ENCODE peak calls at places on chromosomes 4 and X, in nine cellular contexts. One of them, this sample, is unnamed.

GRCh38 chr4:122688529-122688928 is 44.0 kb upstream of the BBS12 start:
- DNase-seq in CD8-positive, alpha-beta T cell: no peak
- DNase-seq in AG04450: no peak
- DNase-seq in suprapubic skin: no peak
- DNase-seq in ovary: no peak
- DNase-seq in lower lobe of right lung: no peak
- DNase-seq in pancreas: no peak
- DNase-seq in colonic mucosa: no peak
- DNase-seq in GM12878: no peak
- DNase-seq in this sample: no peak

GRCh38 chr4:4326136-4326535 is 36.1 kb downstream of the ZBTB49 start:
- DNase-seq in CD8-positive, alpha-beta T cell: no peak
- DNase-seq in AG04450: no peak
- DNase-seq in suprapubic skin: no peak
- DNase-seq in ovary: no peak
- DNase-seq in lower lobe of right lung: no peak
- DNase-seq in pancreas: no peak
- DNase-seq in colonic mucosa: no peak
- DNase-seq in GM12878: no peak
- DNase-seq in this sample: no peak

GRCh38 chrX:109862386-109862910 is 129.4 kb upstream of the ACSL4 start:
- DNase-seq in CD8-positive, alpha-beta T cell: no peak
- DNase-seq in AG04450: no peak
- DNase-seq in suprapubic skin: no peak
- DNase-seq in ovary: no peak
- DNase-seq in lower lobe of right lung: no peak
- DNase-seq in pancreas: no peak
- DNase-seq in colonic mucosa: no peak
- DNase-seq in GM12878: no peak
- DNase-seq in this sample: no peak

GRCh38 chr4:97589481-97590196 is 553.6 kb downstream of the STPG2 start:
- DNase-seq in CD8-positive, alpha-beta T cell: no peak
- DNase-seq in AG04450: no peak
- DNase-seq in suprapubic skin: no peak
- DNase-seq in ovary: no peak
- DNase-seq in lower lobe of right lung: no peak
- DNase-seq in pancreas: no peak
- DNase-seq in colonic mucosa: no peak
- DNase-seq in GM12878: no peak
- DNase-seq in this sample: no peak

GRCh38 chrX:110145854-110146253 is 142.9 kb downstream of the TMEM164 start:
- DNase-seq in CD8-positive, alpha-beta T cell: no peak
- DNase-seq in AG04450: no peak
- DNase-seq in suprapubic skin: no peak
- DNase-seq in ovary: no peak
- DNase-seq in lower lobe of right lung: no peak
- DNase-seq in pancreas: no peak
- DNase-seq in colonic mucosa: no peak
- DNase-seq in GM12878: no peak
- DNase-seq in this sample: peak

GRCh38 chrX:104318330-104319009 is 63.7 kb upstream of the ESX1 start:
- DNase-seq in CD8-positive, alpha-beta T cell: no peak
- DNase-seq in AG04450: no peak
- DNase-seq in suprapubic skin: no peak
- DNase-seq in ovary: no peak
- DNase-seq in lower lobe of right lung: no peak
- DNase-seq in pancreas: peak
- DNase-seq in colonic mucosa: peak
- DNase-seq in GM12878: no peak
- DNase-seq in this sample: no peak

GRCh38 chr4:113382704-113383103 is 333.3 kb downstream of the ANK2 start:
- DNase-seq in CD8-positive, alpha-beta T cell: no peak
- DNase-seq in AG04450: no peak
- DNase-seq in suprapubic skin: no peak
- DNase-seq in ovary: no peak
- DNase-seq in lower lobe of right lung: no peak
- DNase-seq in pancreas: no peak
- DNase-seq in colonic mucosa: no peak
- DNase-seq in GM12878: no peak
- DNase-seq in this sample: no peak

GRCh38 chr4:8087921-8088495 is 70.6 kb downstream of the ABLIM2 start:
- DNase-seq in CD8-positive, alpha-beta T cell: no peak
- DNase-seq in AG04450: no peak
- DNase-seq in suprapubic skin: no peak
- DNase-seq in ovary: peak
- DNase-seq in lower lobe of right lung: no peak
- DNase-seq in pancreas: no peak
- DNase-seq in colonic mucosa: no peak
- DNase-seq in GM12878: no peak
- DNase-seq in this sample: no peak

GRCh38 chrX:46325312-46325877 is 219.8 kb downstream of the ZNF674 start:
- DNase-seq in CD8-positive, alpha-beta T cell: no peak
- DNase-seq in AG04450: peak
- DNase-seq in suprapubic skin: no peak
- DNase-seq in ovary: no peak
- DNase-seq in lower lobe of right lung: peak
- DNase-seq in pancreas: no peak
- DNase-seq in colonic mucosa: no peak
- DNase-seq in GM12878: no peak
- DNase-seq in this sample: no peak

GRCh38 chrX:80808854-80809493 is 703 bp downstream of the BRWD3 start:
- DNase-seq in CD8-positive, alpha-beta T cell: peak
- DNase-seq in AG04450: no peak
- DNase-seq in suprapubic skin: no peak
- DNase-seq in ovary: peak
- DNase-seq in lower lobe of right lung: no peak
- DNase-seq in pancreas: peak
- DNase-seq in colonic mucosa: peak
- DNase-seq in GM12878: no peak
- DNase-seq in this sample: peak

GRCh38 chrX:40184968-40185367 is 87.2 kb upstream of the BCOR start:
- DNase-seq in CD8-positive, alpha-beta T cell: no peak
- DNase-seq in AG04450: no peak
- DNase-seq in suprapubic skin: no peak
- DNase-seq in ovary: no peak
- DNase-seq in lower lobe of right lung: no peak
- DNase-seq in pancreas: no peak
- DNase-seq in colonic mucosa: no peak
- DNase-seq in GM12878: no peak
- DNase-seq in this sample: no peak

DNA sequence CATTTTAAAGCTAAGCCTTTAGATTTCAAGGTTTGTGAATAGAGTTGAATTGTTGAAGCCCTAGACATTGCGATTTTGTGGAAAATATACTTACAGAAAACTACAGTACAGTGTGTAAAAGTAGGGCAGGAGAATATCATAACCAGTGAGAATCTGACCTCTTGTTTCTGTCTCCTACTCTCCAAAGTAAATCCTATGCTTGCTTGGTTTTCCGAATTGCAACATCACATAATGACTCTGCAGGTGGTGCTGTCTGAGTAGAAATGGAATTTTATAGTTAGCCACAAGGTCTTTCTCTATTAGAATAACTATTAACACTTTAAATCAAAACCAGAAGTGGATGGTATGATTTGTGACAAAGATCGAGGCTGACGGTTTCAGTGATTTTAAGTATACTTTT is 505.6 kb downstream of the RAPGEF2 start:
- DNase-seq in CD8-positive, alpha-beta T cell: no peak
- DNase-seq in AG04450: no peak
- DNase-seq in suprapubic skin: no peak
- DNase-seq in ovary: no peak
- DNase-seq in lower lobe of right lung: no peak
- DNase-seq in pancreas: no peak
- DNase-seq in colonic mucosa: no peak
- DNase-seq in GM12878: no peak
- DNase-seq in this sample: no peak
- H3K4me3 ChIP-seq in CD8-positive, alpha-beta T cell: no peak
- H3K4me3 ChIP-seq in AG04450: no peak
- H3K4me3 ChIP-seq in suprapubic skin: no peak
- H3K4me3 ChIP-seq in ovary: no peak
- H3K4me3 ChIP-seq in lower lobe of right lung: no peak
- H3K4me3 ChIP-seq in pancreas: no peak
- H3K4me3 ChIP-seq in colonic mucosa: no peak
- H3K4me3 ChIP-seq in GM12878: no peak
- H3K4me3 ChIP-seq in this sample: no peak

GRCh38 chr4:2977116-2978097 is 14.0 kb downstream of the GRK4 start:
- DNase-seq in CD8-positive, alpha-beta T cell: no peak
- DNase-seq in AG04450: no peak
- DNase-seq in suprapubic skin: no peak
- DNase-seq in ovary: no peak
- DNase-seq in lower lobe of right lung: no peak
- DNase-seq in pancreas: no peak
- DNase-seq in colonic mucosa: no peak
- DNase-seq in GM12878: no peak
- DNase-seq in this sample: no peak

GRCh38 chr4:2982012-2982411 is 18.6 kb downstream of the GRK4 start:
- DNase-seq in CD8-positive, alpha-beta T cell: no peak
- DNase-seq in AG04450: no peak
- DNase-seq in suprapubic skin: no peak
- DNase-seq in ovary: no peak
- DNase-seq in lower lobe of right lung: no peak
- DNase-seq in pancreas: no peak
- DNase-seq in colonic mucosa: no peak
- DNase-seq in GM12878: no peak
- DNase-seq in this sample: no peak

DNA sequence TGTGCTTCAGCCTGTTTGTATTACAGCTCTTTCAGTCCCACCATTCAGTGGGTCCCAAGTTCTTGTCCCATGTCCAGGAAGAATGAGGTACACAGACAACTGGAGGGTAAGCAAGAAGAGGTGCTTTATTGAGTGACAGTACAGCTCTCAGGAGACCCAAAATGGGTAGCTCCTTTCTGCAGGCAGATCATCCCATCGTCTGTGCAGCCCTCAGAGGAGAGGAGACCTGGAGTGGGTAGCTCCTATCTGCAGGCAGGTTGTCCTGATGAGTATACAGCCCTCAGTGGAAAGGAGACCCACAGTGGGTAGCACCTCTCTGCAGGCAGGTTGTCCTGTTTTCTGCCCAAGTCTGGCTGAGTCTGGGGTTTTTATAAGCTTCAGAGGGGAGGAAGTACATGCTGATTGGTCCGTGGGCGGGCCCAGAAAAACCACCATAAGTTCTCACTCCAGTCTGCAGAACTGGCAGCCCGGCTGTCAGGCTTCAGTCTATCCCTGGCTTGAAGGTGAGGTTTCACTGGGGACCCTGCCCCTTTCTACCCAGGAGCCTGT is 18.0 kb downstream of the GRK4 start:
- DNase-seq in CD8-positive, alpha-beta T cell: no peak
- DNase-seq in AG04450: no peak
- DNase-seq in suprapubic skin: no peak
- DNase-seq in ovary: no peak
- DNase-seq in lower lobe of right lung: no peak
- DNase-seq in pancreas: no peak
- DNase-seq in colonic mucosa: no peak
- DNase-seq in GM12878: no peak
- DNase-seq in this sample: peak
- TF ChIP-seq CTCF in CD8-positive, alpha-beta T cell: no peak
- TF ChIP-seq CTCF in AG04450: no peak
- TF ChIP-seq CTCF in suprapubic skin: no peak
- TF ChIP-seq CTCF in ovary: no peak
- TF ChIP-seq CTCF in lower lobe of right lung: no peak
- TF ChIP-seq CTCF in pancreas: no peak
- TF ChIP-seq CTCF in colonic mucosa: no peak
- TF ChIP-seq CTCF in GM12878: no peak
- TF ChIP-seq CTCF in this sample: no peak

DNA sequence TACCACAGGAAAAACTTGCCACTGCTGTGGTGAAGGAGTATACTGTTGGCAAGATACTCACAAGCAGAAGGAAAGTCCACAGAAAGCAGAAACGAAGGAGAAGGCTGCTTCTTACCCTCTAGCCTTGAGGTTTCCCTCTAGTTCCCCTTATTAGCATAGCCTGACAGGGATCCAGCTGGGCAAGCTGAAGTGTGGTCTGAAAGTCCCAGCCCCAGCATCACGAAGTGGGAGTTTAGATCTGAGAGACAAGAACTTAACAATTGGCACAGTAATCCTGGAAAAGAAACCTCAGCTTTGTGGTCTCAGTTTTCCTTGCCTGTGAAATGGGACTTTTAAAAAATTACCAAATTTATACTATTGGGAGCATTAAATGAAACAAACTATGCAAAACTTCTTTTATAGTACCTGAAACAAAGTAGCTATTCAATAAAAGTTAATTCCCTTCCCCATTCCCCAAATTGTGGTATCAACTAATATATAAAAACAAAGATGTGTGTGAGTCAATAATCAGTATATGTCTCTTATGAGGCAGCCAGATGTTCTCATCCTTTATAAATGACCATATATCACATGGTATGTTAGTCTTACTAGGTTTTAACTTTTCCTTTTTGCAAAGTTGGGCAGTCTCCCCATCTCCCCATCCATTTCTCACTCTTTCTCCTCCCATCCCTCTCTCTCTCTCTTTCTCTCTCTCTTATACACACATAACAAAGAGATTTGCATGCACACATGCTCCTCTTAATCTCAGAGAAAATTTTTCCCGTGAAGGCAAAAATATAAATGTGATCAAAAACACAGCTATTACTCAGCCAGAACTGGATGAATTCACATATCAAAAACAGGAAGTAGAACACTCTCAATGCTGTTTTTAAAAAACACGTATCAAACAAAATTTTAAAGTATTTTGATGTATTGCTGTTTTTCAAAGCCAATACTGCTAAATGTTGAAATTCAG is 57.8 kb downstream of the SCFD2 start:
- DNase-seq in CD8-positive, alpha-beta T cell: no peak
- DNase-seq in AG04450: no peak
- DNase-seq in suprapubic skin: no peak
- DNase-seq in ovary: no peak
- DNase-seq in lower lobe of right lung: no peak
- DNase-seq in pancreas: no peak
- DNase-seq in colonic mucosa: no peak
- DNase-seq in GM12878: no peak
- DNase-seq in this sample: peak
- H3K4me3 ChIP-seq in CD8-positive, alpha-beta T cell: no peak
- H3K4me3 ChIP-seq in AG04450: no peak
- H3K4me3 ChIP-seq in suprapubic skin: no peak
- H3K4me3 ChIP-seq in ovary: no peak
- H3K4me3 ChIP-seq in lower lobe of right lung: no peak
- H3K4me3 ChIP-seq in pancreas: no peak
- H3K4me3 ChIP-seq in colonic mucosa: no peak
- H3K4me3 ChIP-seq in GM12878: no peak
- H3K4me3 ChIP-seq in this sample: no peak

DNA sequence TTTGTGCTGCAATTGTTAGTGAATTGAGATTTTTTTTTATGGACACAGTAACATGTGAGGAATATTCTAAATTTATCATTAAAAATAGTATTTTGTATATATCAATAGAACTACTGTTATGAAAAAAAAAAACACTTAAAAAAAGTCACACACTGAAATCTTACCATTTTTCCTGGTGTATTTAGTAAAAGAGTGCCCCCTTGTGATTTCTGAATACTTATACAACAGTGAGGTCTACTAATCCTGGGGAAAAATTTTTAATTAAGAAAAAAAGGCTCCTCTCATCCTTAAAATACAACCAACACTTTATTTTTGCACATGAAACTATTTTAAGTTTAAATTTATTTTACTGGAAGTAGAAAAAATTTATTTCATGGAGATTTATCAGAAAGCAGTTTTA is 56.4 kb upstream of the SPOCK3 start:
- DNase-seq in CD8-positive, alpha-beta T cell: no peak
- DNase-seq in AG04450: no peak
- DNase-seq in suprapubic skin: no peak
- DNase-seq in ovary: no peak
- DNase-seq in lower lobe of right lung: no peak
- DNase-seq in pancreas: no peak
- DNase-seq in colonic mucosa: no peak
- DNase-seq in GM12878: no peak
- DNase-seq in this sample: peak
- TF ChIP-seq CTCF in CD8-positive, alpha-beta T cell: no peak
- TF ChIP-seq CTCF in AG04450: no peak
- TF ChIP-seq CTCF in suprapubic skin: no peak
- TF ChIP-seq CTCF in ovary: no peak
- TF ChIP-seq CTCF in lower lobe of right lung: peak
- TF ChIP-seq CTCF in pancreas: no peak
- TF ChIP-seq CTCF in colonic mucosa: no peak
- TF ChIP-seq CTCF in GM12878: peak
- TF ChIP-seq CTCF in this sample: no peak